ENCODE peak calls at places on chromosomes 7 and 10, in six cellular contexts. E is HCT116, S is fibroblast of pulmonary artery, Y is uterus, H is fibroblast of mammary gland, T is psoas muscle. B is an unnamed sample.

GRCh38 chr10:88886557-88886956 is 6.5 kb downstream of the STAMBPL1 start:
- DNase-seq in E (no peak), S (no peak), Y (no peak), H (peak), T (no peak), B (no peak)

GRCh38 chr10:3961082-3961481 is 176.1 kb upstream of the KLF6 start:
- DNase-seq in E (no peak), S (no peak), Y (no peak), H (no peak), T (no peak), B (no peak)

GRCh38 chr7:40489844-40490602 is 355.2 kb downstream of the SUGCT start:
- DNase-seq in E (no peak), S (no peak), Y (no peak), H (no peak), T (no peak), B (no peak)

GRCh38 chr7:35263396-35263795 is 9.5 kb upstream of the TBX20 start:
- DNase-seq in E (no peak), S (no peak), Y (no peak), H (no peak), T (no peak), B (no peak)

GRCh38 chr10:71502851-71503250 is 106.1 kb downstream of the CDH23 start:
- DNase-seq in E (no peak), S (no peak), Y (no peak), H (no peak), T (no peak), B (no peak)

GRCh38 chr10:68208424-68209042 is 23.4 kb downstream of the ATOH7 start:
- DNase-seq in E (peak), S (peak), Y (no peak), H (peak), T (no peak), B (peak)

GRCh38 chr10:102596506-102596971 is 47.7 kb upstream of the TRIM8 start:
- DNase-seq in E (peak), S (peak), Y (peak), H (peak), T (no peak), B (peak)

GRCh38 chr7:23680417-23681405 is 712 bp downstream of the FAM221A start:
- DNase-seq in E (no peak), S (peak), Y (peak), H (peak), T (peak), B (peak)

GRCh38 chr7:45988405-45989057 is 67.5 kb upstream of the IGFBP3 start:
- DNase-seq in E (no peak), S (no peak), Y (no peak), H (no peak), T (no peak), B (no peak)

GRCh38 chr10:112223725-112224124 is 40.2 kb upstream of the GPAM start:
- DNase-seq in E (no peak), S (no peak), Y (no peak), H (peak), T (no peak), B (no peak)

GRCh38 chr7:20647908-20648776 is 32.7 kb downstream of the ABCB5 start:
- DNase-seq in E (peak), S (peak), Y (no peak), H (peak), T (no peak), B (peak)

GRCh38 chr7:130884437-130885417 is 150.7 kb upstream of the KLF14 start:
- DNase-seq in E (no peak), S (peak), Y (no peak), H (peak), T (no peak), B (peak)

GRCh38 chr7:99006739-99007424 is 128.6 kb downstream of the TRRAP start:
- DNase-seq in E (no peak), S (no peak), Y (no peak), H (no peak), T (no peak), B (no peak)

GRCh38 chr7:122790132-122790531 is 87.4 kb upstream of the RNF148 start:
- DNase-seq in E (no peak), S (peak), Y (no peak), H (no peak), T (no peak), B (no peak)

GRCh38 chr7:106947244-106947728 is 82.2 kb downstream of the PIK3CG start:
- DNase-seq in E (peak), S (peak), Y (peak), H (peak), T (no peak), B (peak)

GRCh38 chr10:115030483-115031200 is 62.5 kb upstream of the ATRNL1 start:
- DNase-seq in E (no peak), S (no peak), Y (no peak), H (no peak), T (no peak), B (no peak)
- H3K4me3 ChIP-seq in E (no peak), S (no peak), Y (no peak), H (no peak), T (no peak), B (no peak)

DNA sequence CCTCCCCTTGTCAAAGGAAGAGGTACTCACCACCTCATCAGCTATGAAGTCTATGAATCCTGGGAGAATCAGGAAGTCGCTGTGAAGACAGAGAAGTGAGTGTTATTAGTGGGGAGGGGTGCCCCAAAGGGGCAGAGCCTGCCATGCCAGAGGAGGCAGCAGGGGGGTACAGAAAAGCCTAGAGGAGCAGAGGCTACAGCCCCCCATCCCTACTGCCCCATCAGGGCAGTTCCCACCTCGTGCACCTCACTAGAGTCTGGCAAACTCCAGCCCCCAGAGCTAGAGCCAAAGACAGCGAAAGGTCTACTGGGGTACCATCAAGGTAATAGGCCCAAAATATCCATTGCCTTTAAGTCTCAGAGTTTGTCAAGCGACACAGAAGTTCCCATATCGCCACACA is 6.1 kb downstream of the IMPDH1 start:
- DNase-seq in E (no peak), S (no peak), Y (no peak), H (no peak), T (no peak), B (no peak)
- H3K4me3 ChIP-seq in E (peak), S (no peak), Y (no peak), H (peak), T (no peak), B (no peak)

GRCh38 chr10:104353325-104354048 is at the start of gene CFAP58:
- DNase-seq in E (peak), S (peak), Y (peak), H (peak), T (peak), B (peak)

GRCh38 chr10:104349623-104350142 is 4.0 kb upstream of the CFAP58 start:
- DNase-seq in E (no peak), S (peak), Y (no peak), H (peak), T (no peak), B (no peak)

GRCh38 chr10:104350146-104350635 is 3.4 kb upstream of the CFAP58 start:
- DNase-seq in E (peak), S (peak), Y (no peak), H (peak), T (no peak), B (peak)

GRCh38 chr10:104351067-104351681 is 2.5 kb upstream of the CFAP58 start:
- DNase-seq in E (no peak), S (peak), Y (no peak), H (peak), T (no peak), B (no peak)

DNA sequence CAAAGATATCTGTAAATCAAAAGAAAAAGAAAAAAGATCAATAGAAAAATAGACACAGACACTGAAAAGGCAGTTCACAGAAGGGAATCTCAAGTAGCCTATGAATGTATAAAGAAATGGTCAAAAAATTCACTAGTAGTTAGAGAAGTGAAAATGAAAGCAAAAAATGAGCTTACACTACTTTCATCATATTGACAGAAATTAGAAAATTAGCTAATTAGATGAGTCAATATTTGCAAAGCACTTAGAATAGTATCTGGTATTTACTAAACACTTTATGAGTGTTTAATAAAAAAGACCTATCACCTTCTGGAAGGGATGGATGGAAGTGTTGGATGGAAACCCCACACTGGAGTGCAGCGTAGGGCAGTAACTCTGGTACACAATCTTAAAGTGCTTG is 1.7 kb upstream of the CFAP58 start:
- DNase-seq in E (no peak), S (no peak), Y (no peak), H (no peak), T (no peak), B (no peak)
- H3K4me3 ChIP-seq in E (no peak), S (no peak), Y (no peak), H (no peak), T (no peak), B (no peak)

DNA sequence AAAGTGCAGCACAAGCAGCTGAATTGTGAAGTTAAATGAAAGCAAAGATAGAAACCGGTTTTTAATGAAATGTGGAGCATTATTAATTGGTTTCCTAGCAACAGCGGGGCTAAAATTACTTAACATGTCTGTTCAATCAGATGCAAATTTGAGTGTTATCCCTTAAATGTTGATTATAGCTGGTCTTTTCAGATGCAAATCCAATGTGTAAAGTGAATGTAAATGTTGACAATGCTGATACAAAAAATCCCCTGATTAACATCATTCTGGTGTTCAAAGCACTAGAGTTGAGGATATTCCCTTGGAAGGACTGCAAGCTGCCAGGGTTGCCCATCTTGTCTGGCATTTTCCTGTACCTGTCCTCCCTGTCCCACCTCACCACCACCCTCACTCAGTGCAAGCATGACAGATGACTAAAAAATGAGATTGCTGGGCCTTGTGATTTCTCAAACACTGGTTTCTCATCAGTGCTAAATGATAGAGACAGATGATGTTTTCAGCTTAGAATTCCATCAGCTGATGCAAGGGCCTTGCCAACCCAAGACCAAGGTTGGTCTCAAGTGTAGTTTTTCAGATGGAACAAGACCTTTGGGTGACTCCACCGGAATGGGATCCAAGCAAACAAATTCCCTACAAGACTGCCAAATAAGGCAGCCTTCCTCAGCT is 55.1 kb downstream of the JAZF1 start:
- DNase-seq in E (no peak), S (peak), Y (peak), H (peak), T (no peak), B (no peak)
- H3K4me3 ChIP-seq in E (no peak), S (no peak), Y (no peak), H (no peak), T (no peak), B (no peak)

DNA sequence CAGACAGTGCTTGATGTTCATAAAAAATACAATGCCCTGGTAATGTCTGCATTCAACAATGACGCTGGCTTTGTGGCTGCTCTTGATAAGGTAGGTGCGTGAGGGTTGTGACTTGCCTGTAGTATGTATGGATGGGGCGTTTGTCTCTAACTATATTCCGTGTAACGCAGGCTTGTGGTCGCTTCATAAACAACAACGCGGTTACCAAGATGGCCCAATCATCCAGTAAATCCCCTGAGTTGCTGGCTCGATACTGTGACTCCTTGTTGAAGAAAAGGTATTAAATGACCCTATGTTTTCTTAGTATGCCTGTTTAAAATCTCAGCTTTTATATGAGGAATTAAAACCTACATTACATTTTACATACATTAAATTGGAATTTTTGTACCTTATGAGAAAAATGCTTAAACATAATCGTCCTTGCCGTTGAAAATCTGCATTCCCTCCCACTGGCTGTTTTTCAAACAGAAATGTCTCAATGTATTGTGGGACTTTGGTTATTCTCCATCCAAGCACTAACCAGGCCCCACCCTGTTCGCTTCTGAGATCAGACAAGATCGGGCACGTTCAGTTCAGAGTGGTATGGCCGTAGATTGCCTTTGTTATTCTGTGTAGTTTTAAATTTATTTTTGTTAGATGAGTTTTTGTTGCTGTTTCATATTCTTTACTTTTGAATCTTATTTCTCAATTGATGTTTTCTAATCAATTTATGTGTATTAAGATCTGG is 85.3 kb downstream of the CUL1 start:
- DNase-seq in E (no peak), S (no peak), Y (no peak), H (no peak), T (no peak), B (no peak)
- H3K4me3 ChIP-seq in E (no peak), S (no peak), Y (no peak), H (no peak), T (no peak), B (no peak)

B was measured in Caco-2.